ENCODE peak calls at places on chromosomes 2 and 18, in ten cellular contexts. U, Q, R, X, V, I, N, S, F and T are unnamed samples.

GRCh38 chr18:29496276-29496675 is 1319.3 kb upstream of the CDH2 start:
- DNase-seq in U (no peak), Q (no peak), R (no peak), X (no peak), V (no peak), I (no peak), N (no peak), S (no peak), F (no peak), T (no peak)

GRCh38 chr2:239959059-239959971 is 65.8 kb downstream of the NDUFA10 start:
- DNase-seq in U (no peak), Q (no peak), R (no peak), X (no peak), V (peak), I (no peak), N (no peak), S (peak), F (no peak), T (no peak)

GRCh38 chr2:240213476-240214391 is 73.3 kb upstream of the OTOS start:
- DNase-seq in U (no peak), Q (no peak), R (no peak), X (no peak), V (no peak), I (no peak), N (no peak), S (no peak), F (no peak), T (no peak)

GRCh38 chr2:71749671-71750101 is 296.3 kb downstream of the DYSF start:
- DNase-seq in U (no peak), Q (no peak), R (no peak), X (no peak), V (no peak), I (no peak), N (peak), S (peak), F (no peak), T (no peak)

GRCh38 chr18:55334875-55335274 is 253.1 kb downstream of the TCF4 start:
- DNase-seq in U (no peak), Q (no peak), R (no peak), X (no peak), V (no peak), I (no peak), N (no peak), S (no peak), F (no peak), T (no peak)

GRCh38 chr18:48657446-48658120 is 118.8 kb downstream of the CTIF start:
- DNase-seq in U (no peak), Q (no peak), R (no peak), X (no peak), V (no peak), I (no peak), N (no peak), S (no peak), F (no peak), T (no peak)

GRCh38 chr2:135056790-135057189 is 4.7 kb downstream of the RAB3GAP1 start:
- DNase-seq in U (no peak), Q (no peak), R (no peak), X (no peak), V (no peak), I (no peak), N (no peak), S (no peak), F (no peak), T (no peak)

GRCh38 chr2:109222825-109223471 is 93.9 kb downstream of the SH3RF3 start:
- DNase-seq in U (no peak), Q (peak), R (no peak), X (no peak), V (no peak), I (no peak), N (no peak), S (no peak), F (no peak), T (no peak)

GRCh38 chr2:218456849-218457248 is 37.9 kb downstream of the VIL1 start:
- DNase-seq in U (no peak), Q (no peak), R (no peak), X (no peak), V (no peak), I (no peak), N (no peak), S (no peak), F (no peak), T (no peak)

GRCh38 chr18:26867471-26867870 is 2.0 kb upstream of the AQP4 start:
- DNase-seq in U (no peak), Q (no peak), R (no peak), X (no peak), V (no peak), I (no peak), N (no peak), S (no peak), F (no peak), T (no peak)

GRCh38 chr2:235666240-235666781 is 172.5 kb downstream of the AGAP1 start:
- DNase-seq in U (no peak), Q (peak), R (peak), X (no peak), V (peak), I (no peak), N (peak), S (peak), F (no peak), T (peak)

GRCh38 chr2:55419236-55419513 is 481 bp downstream of the CCDC88A start:
- DNase-seq in U (no peak), Q (no peak), R (no peak), X (peak), V (peak), I (no peak), N (no peak), S (no peak), F (no peak), T (no peak)

GRCh38 chr2:25655316-25655715 is 18.1 kb downstream of the DTNB start:
- DNase-seq in U (no peak), Q (no peak), R (no peak), X (no peak), V (no peak), I (no peak), N (peak), S (no peak), F (no peak), T (no peak)

GRCh38 chr2:145156199-145156598 is 636.3 kb upstream of the ZEB2 start:
- DNase-seq in U (no peak), Q (no peak), R (no peak), X (no peak), V (no peak), I (no peak), N (no peak), S (no peak), F (no peak), T (no peak)

GRCh38 chr2:184520441-184520840 is 77.9 kb upstream of the ZNF804A start:
- DNase-seq in U (no peak), Q (no peak), R (no peak), X (no peak), V (no peak), I (no peak), N (no peak), S (no peak), F (no peak), T (no peak)

GRCh38 chr2:136378712-136379595 is 261.0 kb upstream of the CXCR4 start:
- DNase-seq in U (peak), Q (peak), R (peak), X (peak), V (peak), I (no peak), N (no peak), S (peak), F (peak), T (peak)

GRCh38 chr2:98897746-98898145 is 38.3 kb downstream of the CRACDL start:
- DNase-seq in U (no peak), Q (peak), R (no peak), X (no peak), V (no peak), I (no peak), N (no peak), S (no peak), F (no peak), T (no peak)

GRCh38 chr2:49004046-49004626 is 150.2 kb downstream of the FSHR start:
- DNase-seq in U (no peak), Q (no peak), R (no peak), X (no peak), V (no peak), I (no peak), N (no peak), S (no peak), F (no peak), T (no peak)

GRCh38 chr2:237473474-237474453 is 13.3 kb upstream of the MLPH start:
- DNase-seq in U (no peak), Q (no peak), R (no peak), X (peak), V (no peak), I (no peak), N (no peak), S (peak), F (no peak), T (peak)

GRCh38 chr2:72457801-72458516 is 310.3 kb upstream of the CYP26B1 start:
- DNase-seq in U (no peak), Q (no peak), R (no peak), X (no peak), V (peak), I (no peak), N (no peak), S (peak), F (no peak), T (no peak)

GRCh38 chr2:177243476-177243875 is 21.1 kb downstream of the NFE2L2 start:
- DNase-seq in U (no peak), Q (no peak), R (no peak), X (no peak), V (no peak), I (no peak), N (no peak), S (no peak), F (no peak), T (no peak)

GRCh38 chr2:179031731-179032408 is 18.1 kb downstream of the CCDC141 start:
- DNase-seq in U (no peak), Q (no peak), R (no peak), X (no peak), V (no peak), I (no peak), N (no peak), S (peak), F (no peak), T (no peak)

GRCh38 chr2:170206805-170207407 is 29.0 kb downstream of the MYO3B start:
- DNase-seq in U (no peak), Q (no peak), R (no peak), X (no peak), V (no peak), I (no peak), N (no peak), S (no peak), F (no peak), T (no peak)

GRCh38 chr2:28610583-28611201 is 114.8 kb downstream of the PLB1 start:
- DNase-seq in U (no peak), Q (no peak), R (no peak), X (no peak), V (peak), I (no peak), N (peak), S (peak), F (peak), T (peak)

GRCh38 chr2:45315881-45316280 is 295.2 kb downstream of the SRBD1 start:
- DNase-seq in U (no peak), Q (no peak), R (no peak), X (no peak), V (peak), I (no peak), N (no peak), S (peak), F (no peak), T (peak)

GRCh38 chr2:206390181-206390580 is 53.2 kb upstream of the ADAM23 start:
- DNase-seq in U (no peak), Q (no peak), R (no peak), X (no peak), V (no peak), I (no peak), N (no peak), S (no peak), F (no peak), T (no peak)

GRCh38 chr2:113052767-113053166 is at the start of gene IL36B:
- DNase-seq in U (no peak), Q (no peak), R (no peak), X (no peak), V (no peak), I (no peak), N (no peak), S (no peak), F (no peak), T (no peak)

GRCh38 chr2:237257471-237257951 is 156.5 kb downstream of the COL6A3 start:
- DNase-seq in U (no peak), Q (no peak), R (no peak), X (no peak), V (peak), I (no peak), N (no peak), S (peak), F (no peak), T (no peak)